ENCODE peak calls at places on chromosomes 2 and 18, in five cellular contexts. One of them, this sample, is unnamed.

GRCh38 chr2:4979127-4979526 is 713.1 kb upstream of the SOX11 start:
- DNase-seq in HCT116: no peak
- DNase-seq in Peyer's patch: no peak
- DNase-seq in lower leg skin: no peak
- DNase-seq in IMR-90: no peak
- DNase-seq in this sample: no peak

GRCh38 chr2:200219400-200220113 is 86.9 kb upstream of the SPATS2L start:
- DNase-seq in lower leg skin: no peak
- DNase-seq in HCT116: no peak
- DNase-seq in IMR-90: peak; percentile 33
- DNase-seq in Peyer's patch: no peak
- DNase-seq in this sample: no peak

GRCh38 chr18:36360256-36360909 is 62.9 kb downstream of the FHOD3 start:
- DNase-seq in HCT116: no peak
- DNase-seq in lower leg skin: no peak
- DNase-seq in Peyer's patch: no peak
- DNase-seq in IMR-90: no peak
- DNase-seq in this sample: no peak

GRCh38 chr18:35444636-35445035 is 53.1 kb downstream of the INO80C start:
- DNase-seq in Peyer's patch: no peak
- DNase-seq in IMR-90: no peak
- DNase-seq in HCT116: no peak
- DNase-seq in lower leg skin: no peak
- DNase-seq in this sample: no peak

GRCh38 chr2:36809046-36809445 is 112.5 kb downstream of the VIT start:
- DNase-seq in IMR-90: no peak
- DNase-seq in Peyer's patch: no peak
- DNase-seq in HCT116: no peak
- DNase-seq in lower leg skin: no peak
- DNase-seq in this sample: no peak

GRCh38 chr2:18404708-18405107 is 155.7 kb downstream of the RDH14 start:
- DNase-seq in HCT116: peak; percentile 12
- DNase-seq in Peyer's patch: no peak
- DNase-seq in IMR-90: no peak
- DNase-seq in lower leg skin: no peak
- DNase-seq in this sample: no peak

GRCh38 chr2:3041841-3042600 is 335.6 kb downstream of the EIPR1 start:
- DNase-seq in lower leg skin: no peak
- DNase-seq in IMR-90: no peak
- DNase-seq in HCT116: no peak
- DNase-seq in Peyer's patch: no peak
- DNase-seq in this sample: no peak

GRCh38 chr2:231068525-231069222 is 12.0 kb downstream of the PSMD1 start:
- DNase-seq in IMR-90: peak; percentile 78
- DNase-seq in Peyer's patch: no peak
- DNase-seq in lower leg skin: no peak
- DNase-seq in HCT116: no peak
- DNase-seq in this sample: no peak

GRCh38 chr2:210399440-210400041 is 77.0 kb downstream of the LANCL1 start:
- DNase-seq in IMR-90: peak; percentile 7
- DNase-seq in HCT116: peak; percentile 4
- DNase-seq in Peyer's patch: no peak
- DNase-seq in lower leg skin: no peak
- DNase-seq in this sample: no peak

GRCh38 chr2:145199052-145199451 is 679.1 kb upstream of the ZEB2 start:
- DNase-seq in IMR-90: no peak
- DNase-seq in Peyer's patch: no peak
- DNase-seq in HCT116: no peak
- DNase-seq in lower leg skin: no peak
- DNase-seq in this sample: no peak

GRCh38 chr18:43007365-43007764 is 108.1 kb downstream of the RIT2 start:
- DNase-seq in Peyer's patch: no peak
- DNase-seq in IMR-90: no peak
- DNase-seq in lower leg skin: no peak
- DNase-seq in HCT116: no peak
- DNase-seq in this sample: no peak

GRCh38 chr2:11145350-11145749 is 9.9 kb upstream of the SLC66A3 start:
- DNase-seq in lower leg skin: no peak
- DNase-seq in IMR-90: no peak
- DNase-seq in HCT116: no peak
- DNase-seq in Peyer's patch: no peak
- DNase-seq in this sample: no peak

GRCh38 chr2:10544252-10544651 is 96.1 kb upstream of the ODC1 start:
- DNase-seq in IMR-90: no peak
- DNase-seq in lower leg skin: no peak
- DNase-seq in HCT116: no peak
- DNase-seq in Peyer's patch: no peak
- DNase-seq in this sample: no peak

GRCh38 chr2:217074576-217075224 is 214.8 kb upstream of the TNP1 start:
- DNase-seq in IMR-90: peak; percentile 60
- DNase-seq in lower leg skin: no peak
- DNase-seq in Peyer's patch: no peak
- DNase-seq in HCT116: no peak
- DNase-seq in this sample: no peak

GRCh38 chr2:129945557-129945956 is 33.9 kb upstream of the RAB6C start:
- DNase-seq in Peyer's patch: no peak
- DNase-seq in lower leg skin: no peak
- DNase-seq in HCT116: no peak
- DNase-seq in IMR-90: no peak
- DNase-seq in this sample: no peak

GRCh38 chr2:147100406-147101035 is 744.3 kb upstream of the ACVR2A start:
- DNase-seq in HCT116: no peak
- DNase-seq in Peyer's patch: no peak
- DNase-seq in IMR-90: peak; percentile 0
- DNase-seq in lower leg skin: no peak
- DNase-seq in this sample: no peak

GRCh38 chr18:23553887-23554286 is 32.4 kb downstream of the NPC1 start:
- DNase-seq in Peyer's patch: no peak
- DNase-seq in HCT116: no peak
- DNase-seq in IMR-90: no peak
- DNase-seq in lower leg skin: no peak
- DNase-seq in this sample: no peak

GRCh38 chr2:187527262-187527661 is 27.0 kb downstream of the TFPI start:
- DNase-seq in HCT116: no peak
- DNase-seq in IMR-90: peak; percentile 83
- DNase-seq in lower leg skin: no peak
- DNase-seq in Peyer's patch: no peak
- DNase-seq in this sample: no peak

GRCh38 chr18:49597152-49597551 is 35.3 kb downstream of the LIPG start:
- DNase-seq in IMR-90: no peak
- DNase-seq in HCT116: no peak
- DNase-seq in lower leg skin: no peak
- DNase-seq in Peyer's patch: no peak
- DNase-seq in this sample: no peak

GRCh38 chr18:58222439-58223125 is 178.6 kb downstream of the NEDD4L start:
- DNase-seq in Peyer's patch: no peak
- DNase-seq in IMR-90: peak; percentile 33
- DNase-seq in lower leg skin: no peak
- DNase-seq in HCT116: no peak
- DNase-seq in this sample: no peak

GRCh38 chr18:58225101-58225500 is 181.1 kb downstream of the NEDD4L start:
- DNase-seq in lower leg skin: no peak
- DNase-seq in HCT116: no peak
- DNase-seq in IMR-90: no peak
- DNase-seq in Peyer's patch: no peak
- DNase-seq in this sample: no peak

GRCh38 chr18:58224425-58224750 is 180.4 kb downstream of the NEDD4L start:
- DNase-seq in Peyer's patch: no peak
- DNase-seq in lower leg skin: no peak
- DNase-seq in IMR-90: no peak
- DNase-seq in HCT116: no peak
- DNase-seq in this sample: no peak

GRCh38 chr18:58226476-58226875 is 182.4 kb downstream of the NEDD4L start:
- DNase-seq in Peyer's patch: no peak
- DNase-seq in lower leg skin: no peak
- DNase-seq in IMR-90: no peak
- DNase-seq in HCT116: no peak
- DNase-seq in this sample: no peak

DNA sequence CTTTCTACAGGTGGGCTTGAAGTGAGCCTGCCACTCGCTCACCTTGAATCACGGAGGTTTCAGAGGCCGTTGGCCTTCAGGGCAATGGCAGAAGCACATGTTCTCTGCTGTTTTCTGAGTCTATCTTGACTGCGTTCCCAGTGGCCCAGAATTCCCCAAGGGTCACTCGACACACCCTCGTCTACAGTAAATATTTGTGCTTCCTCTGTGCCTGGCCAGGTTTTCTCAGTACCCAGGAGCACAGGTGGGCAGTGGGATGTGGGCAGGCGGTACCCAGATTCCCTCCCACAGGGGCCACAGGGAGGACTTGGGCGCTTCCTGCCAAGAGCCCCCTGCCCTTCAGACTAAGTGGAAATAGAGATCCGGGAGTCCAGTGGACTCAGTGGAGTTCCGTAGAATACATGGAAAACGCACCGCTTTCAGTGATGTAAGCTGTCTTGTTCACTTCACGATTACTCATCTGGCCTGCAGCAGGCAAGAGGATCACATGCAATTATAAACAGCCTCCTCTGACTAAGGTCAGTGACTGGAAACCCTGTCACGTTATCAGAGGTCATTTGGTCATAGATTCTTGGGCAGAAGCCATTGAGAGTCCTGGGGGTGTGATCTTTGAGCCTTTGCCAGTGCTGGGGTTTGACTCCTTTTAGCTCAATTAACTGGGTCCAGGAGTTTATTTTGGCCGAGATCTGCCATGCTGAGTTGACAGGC is 179.8 kb downstream of the NEDD4L start:
- DNase-seq in IMR-90: peak; percentile 96
- DNase-seq in HCT116: peak; percentile 76
- DNase-seq in Peyer's patch: peak; percentile 77
- DNase-seq in lower leg skin: peak; percentile 69
- DNase-seq in this sample: no peak
- TF ChIP-seq POLR2A in IMR-90: peak; percentile 36
- TF ChIP-seq POLR2A in HCT116: no peak
- TF ChIP-seq POLR2A in Peyer's patch: peak; percentile 59
- TF ChIP-seq POLR2A in lower leg skin: no peak
- TF ChIP-seq POLR2A in this sample: no peak

GRCh38 chr2:12428786-12429185 is 287.9 kb upstream of the TRIB2 start:
- DNase-seq in lower leg skin: no peak
- DNase-seq in Peyer's patch: no peak
- DNase-seq in IMR-90: peak; percentile 68
- DNase-seq in HCT116: no peak
- DNase-seq in this sample: no peak
- TF ChIP-seq POLR2A in lower leg skin: no peak
- TF ChIP-seq POLR2A in Peyer's patch: no peak
- TF ChIP-seq POLR2A in IMR-90: no peak
- TF ChIP-seq POLR2A in HCT116: no peak
- TF ChIP-seq POLR2A in this sample: no peak

GRCh38 chr2:27705851-27706622 is 42.3 kb downstream of the SLC4A1AP start:
- DNase-seq in HCT116: peak; percentile 80
- DNase-seq in lower leg skin: peak; percentile 81
- DNase-seq in Peyer's patch: peak; percentile 65
- DNase-seq in IMR-90: peak; percentile 99
- DNase-seq in this sample: peak; percentile 76
- TF ChIP-seq POLR2A in HCT116: no peak
- TF ChIP-seq POLR2A in lower leg skin: no peak
- TF ChIP-seq POLR2A in Peyer's patch: no peak
- TF ChIP-seq POLR2A in IMR-90: no peak
- TF ChIP-seq POLR2A in this sample: no peak

GRCh38 chr2:160041091-160041490 is 21.3 kb downstream of the PLA2R1 start:
- DNase-seq in lower leg skin: no peak
- DNase-seq in HCT116: no peak
- DNase-seq in IMR-90: no peak
- DNase-seq in Peyer's patch: no peak
- DNase-seq in this sample: no peak
- TF ChIP-seq POLR2A in lower leg skin: no peak
- TF ChIP-seq POLR2A in HCT116: no peak
- TF ChIP-seq POLR2A in IMR-90: no peak
- TF ChIP-seq POLR2A in Peyer's patch: no peak
- TF ChIP-seq POLR2A in this sample: no peak

GRCh38 chr2:118091140-118091478 is 2.8 kb downstream of the INSIG2 start:
- DNase-seq in HCT116: no peak
- DNase-seq in IMR-90: no peak
- DNase-seq in Peyer's patch: no peak
- DNase-seq in lower leg skin: no peak
- DNase-seq in this sample: no peak

GRCh38 chr2:118086024-118086633 is 2.1 kb upstream of the INSIG2 start:
- DNase-seq in IMR-90: no peak
- DNase-seq in Peyer's patch: no peak
- DNase-seq in HCT116: no peak
- DNase-seq in lower leg skin: no peak
- DNase-seq in this sample: no peak

GRCh38 chr2:118089015-118089800 is 937 bp downstream of the INSIG2 start:
- DNase-seq in IMR-90: peak; percentile 58
- DNase-seq in Peyer's patch: peak; percentile 53
- DNase-seq in HCT116: no peak
- DNase-seq in lower leg skin: peak; percentile 19
- DNase-seq in this sample: peak; percentile 23

GRCh38 chr2:118090387-118091139 is 2.3 kb downstream of the INSIG2 start:
- DNase-seq in Peyer's patch: no peak
- DNase-seq in lower leg skin: no peak
- DNase-seq in HCT116: no peak
- DNase-seq in IMR-90: no peak
- DNase-seq in this sample: no peak

GRCh38 chr2:118088051-118089014 is at the start of gene INSIG2:
- DNase-seq in Peyer's patch: peak; percentile 97
- DNase-seq in lower leg skin: peak; percentile 89
- DNase-seq in IMR-90: peak; percentile 91
- DNase-seq in HCT116: peak; percentile 97
- DNase-seq in this sample: peak; percentile 83
- TF ChIP-seq POLR2A in Peyer's patch: peak; percentile 72
- TF ChIP-seq POLR2A in lower leg skin: no peak
- TF ChIP-seq POLR2A in IMR-90: no peak
- TF ChIP-seq POLR2A in HCT116: peak; percentile 54
- TF ChIP-seq POLR2A in this sample: peak; percentile 45

DNA sequence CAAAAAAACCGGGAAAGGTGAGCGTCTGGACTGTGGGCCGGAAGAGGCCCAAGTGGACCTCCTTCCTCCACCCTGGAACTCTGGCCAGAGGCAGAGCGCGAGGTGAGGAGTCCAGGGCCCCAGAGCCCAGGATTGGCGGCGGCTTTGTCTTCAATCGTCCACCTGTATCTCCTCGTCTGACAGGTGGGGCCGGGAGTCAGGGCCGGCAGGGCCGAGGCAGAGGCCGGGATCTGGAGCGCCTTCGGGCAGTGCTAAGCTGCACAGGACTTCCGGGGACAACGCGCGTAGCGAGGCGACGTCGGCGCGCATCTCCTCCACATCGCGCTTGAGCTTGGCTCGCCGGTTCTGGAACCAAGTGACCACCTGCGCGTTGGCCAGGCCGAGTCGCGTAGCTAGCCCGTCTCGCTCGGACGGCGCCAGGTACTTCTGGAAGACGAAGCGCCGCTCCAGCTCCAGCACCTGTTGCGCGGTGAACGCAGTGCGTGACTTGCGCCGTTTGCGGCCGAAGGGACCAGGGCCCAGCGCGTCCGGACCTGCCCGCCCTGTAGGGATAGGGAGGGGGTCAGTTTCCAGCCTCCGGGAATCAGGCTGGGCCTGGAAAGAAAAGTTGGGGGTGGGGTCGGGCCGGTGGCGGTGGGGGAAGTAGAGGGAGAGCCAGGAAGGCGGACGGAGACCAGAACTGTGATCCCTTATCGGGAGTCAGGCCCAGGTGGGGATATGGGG is 1.5 kb downstream of the LBX2 start:
- DNase-seq in Peyer's patch: peak; percentile 68
- DNase-seq in IMR-90: no peak
- DNase-seq in lower leg skin: no peak
- DNase-seq in HCT116: no peak
- DNase-seq in this sample: no peak
- TF ChIP-seq POLR2A in Peyer's patch: no peak
- TF ChIP-seq POLR2A in IMR-90: no peak
- TF ChIP-seq POLR2A in lower leg skin: no peak
- TF ChIP-seq POLR2A in HCT116: no peak
- TF ChIP-seq POLR2A in this sample: no peak

GRCh38 chr2:189580662-189581353 is at the start of gene SLC40A1:
- DNase-seq in lower leg skin: peak; percentile 56
- DNase-seq in Peyer's patch: peak; percentile 84
- DNase-seq in HCT116: no peak
- DNase-seq in IMR-90: peak; percentile 36
- DNase-seq in this sample: no peak
- TF ChIP-seq POLR2A in lower leg skin: no peak
- TF ChIP-seq POLR2A in Peyer's patch: peak; percentile 93
- TF ChIP-seq POLR2A in HCT116: no peak
- TF ChIP-seq POLR2A in IMR-90: no peak
- TF ChIP-seq POLR2A in this sample: no peak